ENCODE peak calls at places on chromosomes 5 and 9, in six cellular contexts. N is nucleus accumbens; C is A549; F is left colon; U is activated naive CD8-positive, alpha-beta T cell treated with anti-CD3 and anti-CD28 coated beads, Interleukin-2, amount 50 U/mL, for 16 hours; Y is DMS 273 treated with DMSO at 0.1 percent for 48 hours. H is an unnamed sample.

GRCh38 chr5:55866485-55866884 is 15.3 kb downstream of the IL31RA start:
- DNase-seq in N (no peak), C (no peak), F (no peak), U (no peak), Y (no peak), H (no peak)

GRCh38 chr5:33772276-33772990 is 119.4 kb downstream of the ADAMTS12 start:
- DNase-seq in N (no peak), C (no peak), F (no peak), U (no peak), Y (no peak), H (peak)

GRCh38 chr9:108235599-108235998 is 620.2 kb downstream of the ACTL7B start:
- DNase-seq in N (no peak), C (no peak), F (no peak), U (no peak), Y (no peak), H (no peak)

GRCh38 chr9:33393581-33393980 is 8.8 kb downstream of the AQP7 start:
- DNase-seq in N (no peak), C (no peak), F (no peak), U (no peak), Y (no peak), H (no peak)

GRCh38 chr9:113737414-113738271 is 138.5 kb upstream of the ZNF618 start:
- DNase-seq in N (no peak), C (peak), F (peak), U (no peak), Y (peak), H (peak)

GRCh38 chr9:81549500-81550206 is 139.7 kb downstream of the TLE1 start:
- DNase-seq in N (no peak), C (peak), F (no peak), U (no peak), Y (no peak), H (no peak)

GRCh38 chr5:122183098-122183794 is 53.9 kb downstream of the ZNF474 start:
- DNase-seq in N (peak), C (peak), F (peak), U (no peak), Y (no peak), H (no peak)

GRCh38 chr9:14769235-14769580 is 46.7 kb upstream of the CER1 start:
- DNase-seq in N (no peak), C (peak), F (no peak), U (no peak), Y (no peak), H (no peak)

GRCh38 chr9:114284316-114285060 is 38.4 kb upstream of the ORM1 start:
- DNase-seq in N (no peak), C (no peak), F (peak), U (no peak), Y (no peak), H (no peak)

GRCh38 chr5:116575635-116576042 is 1.0 kb upstream of the SEMA6A start:
- DNase-seq in N (no peak), C (no peak), F (peak), U (no peak), Y (no peak), H (peak)

GRCh38 chr9:128072144-128073021 is 4.4 kb downstream of the SLC25A25 start:
- DNase-seq in N (no peak), C (peak), F (peak), U (peak), Y (peak), H (peak)

GRCh38 chr5:60613826-60614225 is 86.1 kb downstream of the DEPDC1B start:
- DNase-seq in N (no peak), C (no peak), F (no peak), U (no peak), Y (no peak), H (no peak)

GRCh38 chr5:176133877-176134276 is 104.3 kb upstream of the SIMC1 start:
- DNase-seq in N (no peak), C (no peak), F (no peak), U (no peak), Y (no peak), H (no peak)

GRCh38 chr5:39660020-39660419 is 235.2 kb upstream of the DAB2 start:
- DNase-seq in N (no peak), C (no peak), F (no peak), U (no peak), Y (no peak), H (no peak)

GRCh38 chr9:20382460-20383071 is 239.7 kb downstream of the MLLT3 start:
- DNase-seq in N (no peak), C (peak), F (no peak), U (no peak), Y (no peak), H (no peak)